ENCODE peak calls at places on chromosomes 2 and 18, in four cellular contexts. L is PC-3, O is HCT116, P is SK-N-SH. A is an unnamed sample.
A peak's percentile ranks its signal among the peaks of the same experiment; 100 is the strongest.

GRCh38 chr18:12659904-12660605 is 2.1 kb upstream of the SPIRE1 start:
- DNase-seq in L (peak; percentile 85), O (peak; percentile 48), P (peak; percentile 69), A (peak; percentile 75)

GRCh38 chr2:217756375-217757107 is 246.3 kb downstream of the TNS1 start:
- DNase-seq in L (peak; percentile 58), O (peak; percentile 40), P (peak; percentile 93), A (peak; percentile 71)

GRCh38 chr2:180596453-180596852 is 384.0 kb upstream of the UBE2E3 start:
- DNase-seq in L (no peak), O (no peak), P (no peak), A (no peak)

GRCh38 chr2:151326532-151326931 is 30.9 kb upstream of the TNFAIP6 start:
- DNase-seq in L (no peak), O (no peak), P (no peak), A (peak; percentile 45)

GRCh38 chr18:60018801-60019462 is 119.1 kb downstream of the PMAIP1 start:
- DNase-seq in L (peak; percentile 49), O (no peak), P (no peak), A (peak; percentile 69)

GRCh38 chr18:5705393-5705792 is 161.6 kb upstream of the EPB41L3 start:
- DNase-seq in L (no peak), O (no peak), P (no peak), A (no peak)

GRCh38 chr2:113212245-113213060 is 38.7 kb downstream of the PSD4 start:
- DNase-seq in L (no peak), O (no peak), P (peak; percentile 72), A (no peak)

GRCh38 chr2:111689174-111689573 is 194.8 kb downstream of the ANAPC1 start:
- DNase-seq in L (no peak), O (no peak), P (no peak), A (no peak)

GRCh38 chr18:57984490-57985109 is 59.4 kb upstream of the NEDD4L start:
- DNase-seq in L (no peak), O (no peak), P (no peak), A (no peak)

GRCh38 chr2:138730497-138731030 is 49.6 kb downstream of the NXPH2 start:
- DNase-seq in L (no peak), O (no peak), P (no peak), A (no peak)

GRCh38 chr2:30293303-30293912 is 62.1 kb downstream of the LBH start:
- DNase-seq in L (peak; percentile 81), O (peak; percentile 28), P (no peak), A (peak; percentile 92)

GRCh38 chr2:148517822-148518221 is 126.7 kb upstream of the EPC2 start:
- DNase-seq in L (no peak), O (no peak), P (no peak), A (no peak)

GRCh38 chr2:42510191-42510929 is 16.6 kb upstream of the KCNG3 start:
- DNase-seq in L (no peak), O (no peak), P (peak; percentile 74), A (no peak)

GRCh38 chr2:167431949-167432348 is 543.7 kb downstream of the XIRP2 start:
- DNase-seq in L (no peak), O (no peak), P (no peak), A (no peak)

GRCh38 chr2:163773276-163773675 is 37.5 kb upstream of the FIGN start:
- DNase-seq in L (no peak), O (no peak), P (no peak), A (no peak)

GRCh38 chr2:141423212-141423611 is 707.6 kb downstream of the LRP1B start:
- DNase-seq in L (no peak), O (no peak), P (no peak), A (no peak)

GRCh38 chr2:145751634-145752033 is 1231.7 kb upstream of the ZEB2 start:
- DNase-seq in L (peak; percentile 30), O (no peak), P (no peak), A (peak; percentile 53)

GRCh38 chr2:218396688-218397501 is 2.8 kb upstream of the CTDSP1 start:
- DNase-seq in L (peak; percentile 77), O (no peak), P (peak; percentile 54), A (peak; percentile 69)

GRCh38 chr2:85647823-85648526 is 20.0 kb downstream of the SFTPB start:
- DNase-seq in L (no peak), O (no peak), P (no peak), A (no peak)

GRCh38 chr18:44586782-44587524 is 93.7 kb upstream of the SETBP1 start:
- DNase-seq in L (no peak), O (no peak), P (peak; percentile 41), A (no peak)

GRCh38 chr18:45312727-45313126 is 302.5 kb upstream of the SLC14A2 start:
- DNase-seq in L (no peak), O (no peak), P (no peak), A (no peak)

GRCh38 chr2:104656496-104657310 is 197.2 kb upstream of the POU3F3 start:
- DNase-seq in L (no peak), O (no peak), P (no peak), A (no peak)

GRCh38 chr2:231717281-231718180 is 9.2 kb downstream of the PTMA start:
- DNase-seq in L (peak; percentile 45), O (peak; percentile 64), P (peak; percentile 58), A (peak; percentile 73)

GRCh38 chr2:96540136-96540535 is 3.6 kb downstream of the ARID5A start:
- DNase-seq in L (peak; percentile 90), O (no peak), P (peak; percentile 32), A (peak; percentile 95)
- TF ChIP-seq EZH2phosphoT487 in L (no peak), O (no peak), P (no peak), A (no peak)

DNA sequence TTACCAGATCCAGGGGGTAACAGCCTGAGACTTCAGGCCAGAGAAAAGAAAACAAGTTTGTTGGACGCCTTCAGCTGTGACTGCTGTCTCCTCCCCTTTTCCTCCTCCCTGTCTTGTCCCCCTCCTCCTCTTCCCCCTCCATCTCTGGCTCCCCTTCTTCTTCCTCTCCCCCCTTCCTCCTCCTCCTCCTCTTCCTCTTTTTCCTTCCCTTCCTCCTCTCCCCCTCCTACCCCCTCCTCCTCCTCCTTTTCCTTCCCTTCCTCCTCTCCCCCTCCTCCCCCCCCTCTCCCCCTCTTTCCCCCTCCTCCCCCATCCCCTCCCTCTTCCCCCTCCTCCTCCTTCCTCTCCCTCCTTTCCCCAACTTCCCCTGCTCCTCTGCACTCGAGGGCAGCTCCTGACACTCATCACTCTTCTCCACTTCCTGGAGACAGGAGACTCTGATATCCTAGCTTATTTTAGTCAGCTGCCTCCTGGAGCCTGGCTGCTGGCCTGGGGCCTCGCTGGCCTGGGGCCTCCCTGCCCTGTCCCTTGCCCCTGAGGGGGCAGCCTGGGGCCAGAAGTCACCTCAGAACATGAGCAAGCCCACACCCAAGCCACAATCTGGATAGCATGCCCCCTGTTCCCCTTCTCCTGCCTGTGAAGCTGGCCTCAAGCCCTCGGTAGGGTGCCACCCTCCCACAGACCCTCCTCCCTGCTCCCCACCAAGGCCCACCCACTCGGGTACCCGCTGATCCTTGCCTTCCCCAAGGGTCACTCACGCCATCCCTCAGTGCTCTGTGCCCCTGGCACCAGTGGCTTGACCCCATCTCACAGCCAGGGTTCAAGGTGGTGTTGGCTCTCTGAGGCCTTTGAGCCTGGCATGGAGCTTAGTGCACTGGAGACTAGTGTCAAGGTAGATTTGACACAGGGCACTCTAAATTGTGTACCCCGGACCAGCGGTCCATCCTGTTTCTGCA is 12.2 kb downstream of the ADRA2B start:
- DNase-seq in L (no peak), O (no peak), P (no peak), A (no peak)
- H3K9ac ChIP-seq in L (no peak overlapping the region), O (no peak overlapping the region), P (no peak overlapping the region), A (no peak overlapping the region)

DNA sequence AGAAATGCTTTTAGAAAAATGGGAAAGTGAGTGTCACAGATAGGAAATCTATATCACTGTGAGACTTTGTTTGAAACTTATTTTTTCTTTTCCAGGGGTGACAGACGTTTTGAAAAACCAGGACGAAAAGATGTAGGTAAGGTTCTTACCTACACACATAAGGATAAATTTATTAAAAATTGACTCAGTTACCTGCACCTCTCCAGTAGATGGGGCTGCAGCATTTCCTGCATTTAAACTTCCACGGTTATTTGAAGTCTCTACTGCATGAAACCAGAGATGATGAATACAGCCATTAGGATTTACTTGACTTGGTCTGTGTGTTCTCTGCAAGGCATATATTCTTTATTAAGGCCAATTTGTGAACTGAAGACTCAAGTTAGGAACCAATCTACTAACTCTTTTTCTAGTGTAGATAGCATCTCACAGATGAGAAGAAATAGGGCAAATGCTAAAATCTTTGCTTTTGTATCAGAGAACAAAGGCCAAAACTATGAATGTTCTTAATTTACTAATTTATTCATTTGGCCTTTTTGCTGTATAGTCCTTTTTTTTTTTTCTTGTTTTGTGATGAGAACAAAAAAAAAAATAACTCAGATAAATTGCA is 15.0 kb downstream of the KCNJ13 start:
- DNase-seq in L (peak; percentile 66), O (peak; percentile 28), P (peak; percentile 26), A (peak; percentile 50)
- TF ChIP-seq EZH2phosphoT487 in L (no peak), O (no peak), P (no peak), A (no peak)

GRCh38 chr2:199850250-199850717 is 708 bp downstream of the FTCDNL1 start:
- DNase-seq in L (no peak), O (no peak), P (no peak), A (no peak)
- H3K9ac ChIP-seq in L (no peak overlapping the region), O (peak overlapping the region; percentile 65), P (no peak overlapping the region), A (peak overlapping the region; percentile 55)

A was measured in GM23248.